ENCODE peak calls at places on chromosomes 6 and 20, in seven cellular contexts. Z, Q, I, N, L, S and X are unnamed samples.

GRCh38 chr6:46184114-46184513 is 13.3 kb upstream of the ENPP5 start:
- DNase-seq in Z (no peak), Q (no peak), I (peak; percentile 92), N (peak; percentile 91), L (no peak), S (no peak), X (no peak)

GRCh38 chr6:137661601-137662000 is 167.4 kb upstream of the OLIG3 start:
- DNase-seq in Z (no peak), Q (no peak), I (peak; percentile 24), N (no peak), L (peak; percentile 13), S (no peak), X (no peak)

GRCh38 chr6:26296857-26297648 is 67.9 kb upstream of the BTN3A2 start:
- DNase-seq in Z (no peak), Q (no peak), I (peak; percentile 39), N (no peak), L (no peak), S (no peak), X (no peak)

GRCh38 chr6:120584111-120584760 is 750.0 kb downstream of the TBC1D32 start:
- DNase-seq in Z (no peak), Q (no peak), I (no peak), N (no peak), L (no peak), S (no peak), X (no peak)

GRCh38 chr6:127938701-127939100 is 37.8 kb upstream of the THEMIS start:
- DNase-seq in Z (no peak), Q (peak; percentile 59), I (peak; percentile 55), N (peak; percentile 38), L (no peak), S (no peak), X (no peak)

GRCh38 chr6:9307187-9307586 is 871.8 kb upstream of the SLC35B3 start:
- DNase-seq in Z (no peak), Q (no peak), I (no peak), N (no peak), L (no peak), S (no peak), X (no peak)

GRCh38 chr20:62309198-62309944 is 6.6 kb downstream of the ADRM1 start:
- DNase-seq in Z (no peak), Q (no peak), I (no peak), N (no peak), L (no peak), S (no peak), X (no peak)

GRCh38 chr6:34992353-34992752 is 103.3 kb downstream of the ANKS1A start:
- DNase-seq in Z (no peak), Q (no peak), I (no peak), N (no peak), L (no peak), S (no peak), X (no peak)

GRCh38 chr6:2853766-2854393 is 12.2 kb upstream of the SERPINB1 start:
- DNase-seq in Z (no peak), Q (no peak), I (peak; percentile 75), N (peak; percentile 70), L (no peak), S (no peak), X (no peak)

GRCh38 chr6:20033697-20034407 is 178.4 kb downstream of the MBOAT1 start:
- DNase-seq in Z (no peak), Q (no peak), I (no peak), N (no peak), L (no peak), S (no peak), X (no peak)

GRCh38 chr20:63463400-63464288 is 8.8 kb downstream of the KCNQ2 start:
- DNase-seq in Z (no peak), Q (no peak), I (peak; percentile 6), N (no peak), L (no peak), S (no peak), X (no peak)